ENCODE peak calls at places on chromosomes 6 and 20, in ten cellular contexts. Y, E, N, G, S, F, L, H, C and A are unnamed samples.

GRCh38 chr6:137829641-137830083 is 37.4 kb upstream of the TNFAIP3 start:
- DNase-seq in E (no peak), G (no peak), L (no peak), F (no peak), S (no peak), N (peak), C (no peak), H (peak), Y (peak), A (no peak)

GRCh38 chr20:4064118-4064962 is 49.0 kb upstream of the RNF24 start:
- DNase-seq in Y (peak), C (no peak), L (no peak), G (peak), N (peak), E (no peak), S (peak), H (peak), F (peak), A (no peak)

GRCh38 chr20:1827974-1828785 is 67.0 kb upstream of the SIRPA start:
- DNase-seq in N (no peak), S (peak), F (peak), Y (peak), C (no peak), E (no peak), G (no peak), H (no peak), L (peak), A (no peak)

GRCh38 chr6:23174781-23175361 is 605.5 kb downstream of the HDGFL1 start:
- DNase-seq in F (peak), H (peak), E (peak), Y (peak), C (no peak), S (no peak), L (no peak), N (peak), G (no peak), A (no peak)

GRCh38 chr6:33076406-33076934 is 680 bp downstream of the HLA-DPB1 start:
- DNase-seq in G (no peak), H (no peak), E (no peak), Y (no peak), F (no peak), L (no peak), N (no peak), S (no peak), C (no peak), A (no peak)

GRCh38 chr20:62925420-62926228 is 681 bp downstream of the DIDO1 start:
- DNase-seq in Y (no peak), S (peak), E (no peak), L (no peak), G (no peak), H (peak), N (no peak), F (no peak), C (peak), A (peak)

GRCh38 chr20:49510562-49511117 is 28.2 kb upstream of the KCNB1 start:
- DNase-seq in L (no peak), E (peak), Y (no peak), F (no peak), H (peak), C (no peak), G (peak), N (peak), S (peak), A (no peak)

GRCh38 chr20:9331707-9332435 is 182.5 kb upstream of the LAMP5 start:
- DNase-seq in Y (no peak), S (no peak), L (no peak), H (no peak), C (no peak), F (no peak), N (no peak), G (no peak), E (no peak), A (no peak)

GRCh38 chr6:81758221-81758620 is 5.7 kb upstream of the TENT5A start:
- DNase-seq in S (no peak), N (no peak), Y (no peak), E (no peak), C (no peak), L (no peak), F (no peak), G (no peak), H (peak), A (no peak)

GRCh38 chr6:118152524-118152923 is 245.5 kb downstream of the SLC35F1 start:
- DNase-seq in G (no peak), L (no peak), E (no peak), N (no peak), Y (no peak), H (no peak), F (no peak), S (no peak), C (no peak), A (no peak)

GRCh38 chr6:22437665-22438064 is 131.7 kb upstream of the HDGFL1 start:
- DNase-seq in S (no peak), E (no peak), N (peak), L (no peak), H (peak), C (no peak), Y (no peak), F (no peak), G (no peak), A (no peak)

GRCh38 chr20:61589055-61589385 is 337.0 kb downstream of the CDH4 start:
- DNase-seq in E (peak), G (no peak), H (peak), C (no peak), N (peak), L (no peak), S (no peak), F (no peak), Y (peak), A (no peak)

GRCh38 chr6:44245391-44245911 is 1.4 kb upstream of the HSP90AB1 start:
- DNase-seq in L (no peak), H (no peak), F (no peak), E (no peak), N (no peak), Y (no peak), C (no peak), G (no peak), S (no peak), A (no peak)

GRCh38 chr6:34901930-34902329 is 12.9 kb downstream of the ANKS1A start:
- DNase-seq in F (no peak), S (no peak), N (peak), G (no peak), Y (no peak), E (no peak), L (no peak), C (no peak), H (peak), A (no peak)

GRCh38 chr6:24899647-24900325 is 36.0 kb downstream of the RIPOR2 start:
- DNase-seq in L (peak), C (no peak), Y (no peak), G (no peak), N (no peak), S (no peak), H (no peak), F (no peak), E (no peak), A (no peak)

GRCh38 chr6:138654715-138655634 is 118.6 kb upstream of the CCDC28A start:
- DNase-seq in F (peak), E (no peak), C (peak), N (peak), G (no peak), L (no peak), H (peak), Y (peak), S (no peak), A (no peak)

GRCh38 chr6:52925919-52926792 is 16.7 kb upstream of the GSTA3 start:
- DNase-seq in E (no peak), Y (no peak), N (no peak), S (no peak), C (no peak), F (no peak), L (no peak), G (no peak), H (no peak), A (no peak)

GRCh38 chr20:10462516-10462915 is 27.4 kb downstream of the SLX4IP start:
- DNase-seq in E (no peak), G (no peak), C (no peak), S (no peak), Y (no peak), F (no peak), N (no peak), L (no peak), H (no peak), A (no peak)

GRCh38 chr6:136225496-136225895 is 24.6 kb downstream of the MTFR2 start:
- DNase-seq in E (no peak), C (no peak), G (peak), S (no peak), Y (no peak), N (peak), L (no peak), H (peak), F (no peak), A (no peak)

GRCh38 chr20:33022733-33023438 is 8.6 kb upstream of the BPIFB6 start:
- DNase-seq in C (no peak), L (no peak), Y (no peak), S (no peak), N (no peak), E (no peak), F (no peak), G (no peak), H (no peak), A (no peak)

GRCh38 chr20:40997116-40997515 is 31.5 kb upstream of the TOP1 start:
- DNase-seq in G (no peak), H (peak), L (no peak), C (no peak), Y (no peak), E (no peak), S (no peak), F (no peak), N (no peak), A (no peak)

GRCh38 chr6:16634855-16635254 is 126.4 kb downstream of the ATXN1 start:
- DNase-seq in E (no peak), N (no peak), S (no peak), Y (no peak), H (no peak), C (no peak), L (no peak), G (no peak), F (no peak), A (no peak)

GRCh38 chr20:25399038-25399430 is 8.4 kb upstream of the ABHD12 start:
- DNase-seq in L (no peak), H (peak), N (peak), S (no peak), G (peak), F (peak), C (peak), Y (peak), E (peak), A (no peak)

DNA sequence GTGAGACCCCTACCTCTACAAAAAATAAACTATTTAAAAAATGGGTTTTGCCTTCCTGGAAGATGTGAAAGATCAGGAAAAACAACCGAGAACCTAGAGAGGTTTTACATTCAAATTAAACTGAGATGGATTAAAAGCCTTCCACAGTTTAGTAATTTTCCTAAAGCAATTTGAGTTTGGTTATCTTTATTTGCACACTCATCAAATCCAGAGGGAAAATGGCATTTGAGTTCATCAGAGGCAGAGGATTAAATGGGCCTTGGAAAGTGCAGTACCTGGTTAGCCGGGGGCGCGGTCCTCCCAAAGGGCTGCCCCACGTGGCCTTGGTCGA is 157.0 kb upstream of the INSM1 start:
- DNase-seq in C (no peak), S (no peak), G (no peak), N (no peak), L (no peak), Y (no peak), E (no peak), F (no peak), H (no peak), A (no peak)
- TF ChIP-seq CTCF in C (no peak), S (no peak), G (no peak), N (no peak), L (no peak), Y (no peak), E (no peak), F (no peak), H (no peak), A (no peak)

GRCh38 chr6:109059591-109060021 is 35.0 kb downstream of the SESN1 start:
- DNase-seq in G (no peak), L (no peak), C (peak), H (peak), F (no peak), S (no peak), Y (peak), E (no peak), N (peak), A (no peak)
- TF ChIP-seq CTCF in G (no peak), L (peak), C (no peak), H (peak), F (no peak), S (no peak), Y (no peak), E (no peak), N (peak), A (no peak)

GRCh38 chr6:153662982-153663381 is 376.1 kb upstream of the OPRM1 start:
- DNase-seq in N (no peak), S (no peak), L (no peak), G (no peak), E (no peak), C (no peak), H (peak), Y (no peak), F (no peak), A (no peak)
- TF ChIP-seq CTCF in N (no peak), S (no peak), L (no peak), G (no peak), E (no peak), C (no peak), H (peak), Y (no peak), F (no peak), A (no peak)

DNA sequence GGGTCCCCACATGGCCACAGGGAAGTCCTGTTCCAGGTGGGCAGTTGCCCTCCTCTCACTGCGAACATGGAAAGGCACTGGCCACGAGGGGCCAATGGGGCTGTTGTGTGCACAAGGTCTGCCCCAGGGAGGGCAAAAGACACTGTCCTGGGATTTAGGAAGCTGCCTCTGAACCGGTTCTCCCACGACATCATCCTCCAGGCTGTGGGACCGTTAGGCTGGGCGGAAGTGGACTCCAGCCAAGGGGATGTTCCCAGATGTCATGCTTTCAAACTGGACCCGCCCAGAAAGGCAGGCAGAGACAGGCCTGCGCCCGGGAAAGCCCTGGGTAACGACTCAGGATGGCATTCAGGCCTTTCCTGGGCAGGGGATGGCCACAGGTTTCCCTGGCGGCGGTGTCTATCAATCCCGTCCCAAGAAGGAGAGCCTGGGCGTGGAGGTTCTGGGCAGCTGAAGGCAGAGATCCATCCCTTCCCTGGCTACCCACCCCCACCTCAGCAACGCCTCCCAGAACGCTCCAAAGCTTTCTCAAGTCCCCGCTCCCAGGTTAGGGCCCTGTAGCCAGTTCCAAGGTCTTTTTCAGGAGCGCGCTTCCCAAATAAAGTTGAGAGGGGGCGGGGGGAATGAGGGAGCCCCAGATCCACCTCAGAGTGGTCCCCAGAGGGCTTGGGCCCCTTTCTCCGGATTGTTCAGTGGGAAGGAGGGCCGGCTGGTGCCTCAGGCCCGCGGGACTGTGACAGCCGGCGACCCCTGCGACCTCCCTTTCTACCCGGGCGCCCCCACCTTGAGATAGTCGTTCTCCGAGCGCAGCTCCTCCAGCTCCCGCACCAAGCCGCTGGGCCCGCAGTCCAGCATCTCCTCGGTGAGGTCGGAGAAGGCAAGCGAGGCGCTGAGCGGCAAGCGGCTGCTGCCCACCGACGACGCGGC is 13.8 kb upstream of the TLDC2 start:
- DNase-seq in N (peak), E (no peak), C (no peak), L (peak), G (peak), Y (peak), F (peak), H (peak), S (peak), A (no peak)
- TF ChIP-seq CTCF in N (no peak), E (no peak), C (no peak), L (no peak), G (no peak), Y (no peak), F (no peak), H (no peak), S (no peak), A (no peak)

GRCh38 chr20:20593447-20594170 is 118.8 kb downstream of the RALGAPA2 start:
- DNase-seq in F (peak), E (peak), S (peak), N (peak), Y (peak), C (peak), L (peak), H (peak), G (no peak), A (no peak)
- TF ChIP-seq CTCF in F (peak), E (peak), S (peak), N (peak), Y (peak), C (peak), L (peak), H (peak), G (peak), A (no peak)

DNA sequence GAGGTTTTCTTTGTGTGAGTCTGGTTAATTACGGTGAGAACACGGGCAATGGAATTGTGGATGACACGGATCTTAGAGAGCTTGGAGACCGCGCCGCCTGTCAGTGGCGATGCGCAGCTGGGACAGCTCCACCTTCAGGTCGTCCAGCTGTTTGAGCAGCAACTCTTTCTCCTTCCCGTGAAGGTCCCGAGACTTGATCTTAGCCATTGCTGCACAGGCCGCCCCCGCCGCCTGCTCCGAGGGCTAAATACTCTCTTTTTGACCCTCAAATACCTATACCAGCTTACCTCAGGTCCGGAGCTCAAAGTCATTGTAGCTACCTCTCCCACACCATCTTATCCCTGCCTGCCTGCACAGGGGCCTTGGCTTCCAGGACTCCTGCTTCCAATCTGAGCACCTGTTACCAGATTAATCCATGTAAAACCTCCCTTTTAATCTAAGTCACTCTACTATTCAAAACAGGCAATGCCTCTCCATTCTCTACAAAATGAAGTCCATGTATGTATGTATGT is 100.2 kb downstream of the PREP start:
- DNase-seq in C (no peak), L (no peak), S (no peak), G (no peak), H (no peak), N (no peak), Y (no peak), F (no peak), E (no peak), A (no peak)
- TF ChIP-seq CTCF in C (no peak), L (no peak), S (no peak), G (no peak), H (no peak), N (no peak), Y (no peak), F (no peak), E (no peak), A (no peak)

GRCh38 chr6:78863576-78863975 is 3.8 kb upstream of the IRAK1BP1 start:
- DNase-seq in S (no peak), L (no peak), N (no peak), G (no peak), Y (no peak), H (no peak), C (no peak), F (no peak), E (no peak), A (no peak)

GRCh38 chr6:78868124-78868523 is 773 bp downstream of the IRAK1BP1 start:
- DNase-seq in N (peak), G (no peak), F (no peak), L (no peak), C (no peak), H (no peak), E (no peak), S (no peak), Y (no peak), A (no peak)

GRCh38 chr6:78864957-78865356 is 2.4 kb upstream of the IRAK1BP1 start:
- DNase-seq in E (no peak), F (no peak), S (no peak), C (no peak), L (no peak), G (no peak), Y (no peak), N (no peak), H (no peak), A (no peak)

GRCh38 chr6:78867020-78867369 is 356 bp upstream of the IRAK1BP1 start:
- DNase-seq in F (no peak), N (no peak), S (peak), L (no peak), H (no peak), E (no peak), C (no peak), Y (no peak), G (no peak), A (no peak)

GRCh38 chr6:78867370-78868040 is at the start of gene IRAK1BP1:
- DNase-seq in Y (peak), F (peak), G (peak), S (peak), N (peak), E (peak), H (peak), L (peak), C (peak), A (peak)
- TF ChIP-seq CTCF in Y (peak), F (no peak), G (no peak), S (no peak), N (no peak), E (peak), H (peak), L (no peak), C (peak), A (no peak)

GRCh38 chr6:143054329-143054728 is 6.4 kb upstream of the AIG1 start:
- DNase-seq in E (no peak), C (no peak), H (no peak), L (no peak), Y (no peak), N (no peak), G (no peak), S (no peak), F (no peak), A (no peak)
- TF ChIP-seq CTCF in E (no peak), C (no peak), H (no peak), L (no peak), Y (no peak), N (no peak), G (no peak), S (no peak), F (no peak), A (no peak)